ENCODE peak calls at places on chromosomes 16 and 17, in nine cellular contexts. L, E, D, R, V, O, P, S and C are unnamed samples.

GRCh38 chr16:78211951-78212350 is 112.5 kb downstream of the WWOX start:
- DNase-seq in P (no peak), S (no peak), D (no peak), E (no peak), V (no peak), R (no peak), O (no peak), L (no peak), C (no peak)

GRCh38 chr16:8727084-8727590 is 52.7 kb downstream of the ABAT start:
- DNase-seq in L (no peak), O (no peak), E (no peak), V (no peak), R (no peak), S (no peak), D (no peak), P (no peak), C (no peak)

GRCh38 chr17:40915199-40915661 is 22.2 kb downstream of the KRT23 start:
- DNase-seq in R (no peak), S (no peak), V (no peak), O (peak), D (no peak), P (peak), L (no peak), E (no peak), C (peak)

GRCh38 chr17:75892556-75893224 is 4.1 kb downstream of the TRIM65 start:
- DNase-seq in L (no peak), P (no peak), O (no peak), E (no peak), D (no peak), S (no peak), R (no peak), V (no peak), C (no peak)

GRCh38 chr17:68598074-68598473 is 3.1 kb downstream of the FAM20A start:
- DNase-seq in R (no peak), E (no peak), L (no peak), V (no peak), D (no peak), S (no peak), O (no peak), P (no peak), C (no peak)

GRCh38 chr17:40122466-40122943 is 734 bp downstream of the MSL1 start:
- DNase-seq in L (no peak), D (no peak), V (no peak), E (no peak), S (no peak), P (peak), O (no peak), R (no peak), C (no peak)

GRCh38 chr17:57672205-57672632 is 72.9 kb downstream of the CCDC182 start:
- DNase-seq in P (peak), R (no peak), D (no peak), V (no peak), O (no peak), L (no peak), E (no peak), S (no peak), C (peak)

GRCh38 chr17:57032343-57032742 is 52.7 kb upstream of the AKAP1 start:
- DNase-seq in L (no peak), R (peak), P (no peak), V (no peak), S (no peak), O (no peak), E (no peak), D (no peak), C (no peak)

GRCh38 chr16:55567382-55567781 is 898 bp downstream of the CAPNS2 start:
- DNase-seq in P (peak), E (no peak), L (no peak), V (no peak), O (no peak), S (no peak), D (no peak), R (no peak), C (peak)

GRCh38 chr16:22322741-22323140 is 25.5 kb downstream of the POLR3E start:
- DNase-seq in R (no peak), O (no peak), D (no peak), S (no peak), V (no peak), P (no peak), L (no peak), E (no peak), C (no peak)

GRCh38 chr17:82489117-82489516 is 30.4 kb upstream of the FOXK2 start:
- DNase-seq in L (no peak), P (peak), R (no peak), E (no peak), D (no peak), S (no peak), V (no peak), O (no peak), C (peak)

GRCh38 chr17:43723697-43724359 is 34.8 kb downstream of the SOST start:
- DNase-seq in E (no peak), S (no peak), R (no peak), L (no peak), P (peak), V (no peak), O (peak), D (no peak), C (peak)

GRCh38 chr17:64494121-64494520 is 2.7 kb downstream of the POLG2 start:
- DNase-seq in E (no peak), R (no peak), V (no peak), O (no peak), L (no peak), P (no peak), D (no peak), S (no peak), C (no peak)

GRCh38 chr17:39150795-39151679 is at the start of gene PLXDC1:
- DNase-seq in D (no peak), S (no peak), L (no peak), O (no peak), E (no peak), V (no peak), P (no peak), R (peak), C (no peak)

GRCh38 chr16:66927918-66928649 is 2.7 kb upstream of the RRAD start:
- DNase-seq in E (no peak), V (no peak), L (no peak), D (no peak), O (peak), P (no peak), S (no peak), R (no peak), C (peak)

GRCh38 chr17:20063665-20064648 is 54.8 kb downstream of the SPECC1 start:
- DNase-seq in E (no peak), S (peak), P (peak), R (no peak), D (peak), V (no peak), L (no peak), O (peak), C (peak)

GRCh38 chr16:30948087-30948955 is 547 bp upstream of the ORAI3 start:
- DNase-seq in R (no peak), P (peak), E (peak), L (no peak), O (peak), D (peak), V (no peak), S (peak), C (peak)

GRCh38 chr16:80804451-80805383 is at the start of gene CDYL2:
- DNase-seq in O (peak), D (no peak), V (peak), L (no peak), R (no peak), S (no peak), P (no peak), E (peak), C (no peak)